ENCODE peak calls at places on chromosomes 3 and 15, in seven cellular contexts. One of them, this sample, is unnamed.

GRCh38 chr3:43378066-43378935 is 92.0 kb downstream of the SNRK start:
- DNase-seq in GOT3: no peak
- DNase-seq in activated T-cell treated with anti-CD3 and anti-CD28 coated beads, Interleukin-2, amount 50 U/mL, for 72 hours: peak
- DNase-seq in stimulated activated CD8-positive, alpha-beta memory T cell treated with anti-CD3 and anti-CD28 coated beads, Interleukin-12 subunit alpha, Interleukin-12 subunit beta, amount 100 ng/mL, for 1 hour: peak
- DNase-seq in endothelial cell: no peak
- DNase-seq in mesendoderm: peak
- DNase-seq in left lung: no peak
- DNase-seq in this sample: no peak

GRCh38 chr15:32651229-32651837 is 9.8 kb downstream of the SCG5 start:
- DNase-seq in GOT3: peak
- DNase-seq in activated T-cell treated with anti-CD3 and anti-CD28 coated beads, Interleukin-2, amount 50 U/mL, for 72 hours: peak
- DNase-seq in stimulated activated CD8-positive, alpha-beta memory T cell treated with anti-CD3 and anti-CD28 coated beads, Interleukin-12 subunit alpha, Interleukin-12 subunit beta, amount 100 ng/mL, for 1 hour: peak
- DNase-seq in endothelial cell: peak
- DNase-seq in mesendoderm: peak
- DNase-seq in left lung: peak
- DNase-seq in this sample: peak

GRCh38 chr15:88865498-88866099 is 29.7 kb downstream of the HAPLN3 start:
- DNase-seq in GOT3: no peak
- DNase-seq in activated T-cell treated with anti-CD3 and anti-CD28 coated beads, Interleukin-2, amount 50 U/mL, for 72 hours: no peak
- DNase-seq in stimulated activated CD8-positive, alpha-beta memory T cell treated with anti-CD3 and anti-CD28 coated beads, Interleukin-12 subunit alpha, Interleukin-12 subunit beta, amount 100 ng/mL, for 1 hour: no peak
- DNase-seq in endothelial cell: no peak
- DNase-seq in mesendoderm: no peak
- DNase-seq in left lung: no peak
- DNase-seq in this sample: no peak

GRCh38 chr3:10695595-10696285 is 120.3 kb upstream of the SLC6A11 start:
- DNase-seq in GOT3: no peak
- DNase-seq in activated T-cell treated with anti-CD3 and anti-CD28 coated beads, Interleukin-2, amount 50 U/mL, for 72 hours: no peak
- DNase-seq in stimulated activated CD8-positive, alpha-beta memory T cell treated with anti-CD3 and anti-CD28 coated beads, Interleukin-12 subunit alpha, Interleukin-12 subunit beta, amount 100 ng/mL, for 1 hour: no peak
- DNase-seq in endothelial cell: no peak
- DNase-seq in mesendoderm: no peak
- DNase-seq in left lung: no peak
- DNase-seq in this sample: no peak

GRCh38 chr3:100900671-100901070 is 92.5 kb downstream of the ABI3BP start:
- DNase-seq in GOT3: no peak
- DNase-seq in activated T-cell treated with anti-CD3 and anti-CD28 coated beads, Interleukin-2, amount 50 U/mL, for 72 hours: no peak
- DNase-seq in stimulated activated CD8-positive, alpha-beta memory T cell treated with anti-CD3 and anti-CD28 coated beads, Interleukin-12 subunit alpha, Interleukin-12 subunit beta, amount 100 ng/mL, for 1 hour: no peak
- DNase-seq in endothelial cell: no peak
- DNase-seq in mesendoderm: no peak
- DNase-seq in left lung: no peak
- DNase-seq in this sample: no peak

GRCh38 chr15:41928637-41929620 is 35.1 kb upstream of the SPTBN5 start:
- DNase-seq in GOT3: no peak
- DNase-seq in activated T-cell treated with anti-CD3 and anti-CD28 coated beads, Interleukin-2, amount 50 U/mL, for 72 hours: no peak
- DNase-seq in stimulated activated CD8-positive, alpha-beta memory T cell treated with anti-CD3 and anti-CD28 coated beads, Interleukin-12 subunit alpha, Interleukin-12 subunit beta, amount 100 ng/mL, for 1 hour: no peak
- DNase-seq in endothelial cell: no peak
- DNase-seq in mesendoderm: no peak
- DNase-seq in left lung: no peak
- DNase-seq in this sample: no peak

GRCh38 chr15:69156726-69157381 is 3.6 kb upstream of the GLCE start:
- DNase-seq in GOT3: no peak
- DNase-seq in activated T-cell treated with anti-CD3 and anti-CD28 coated beads, Interleukin-2, amount 50 U/mL, for 72 hours: no peak
- DNase-seq in stimulated activated CD8-positive, alpha-beta memory T cell treated with anti-CD3 and anti-CD28 coated beads, Interleukin-12 subunit alpha, Interleukin-12 subunit beta, amount 100 ng/mL, for 1 hour: no peak
- DNase-seq in endothelial cell: no peak
- DNase-seq in mesendoderm: no peak
- DNase-seq in left lung: no peak
- DNase-seq in this sample: no peak

GRCh38 chr15:42385206-42385979 is 26.1 kb downstream of the CAPN3 start:
- DNase-seq in GOT3: no peak
- DNase-seq in activated T-cell treated with anti-CD3 and anti-CD28 coated beads, Interleukin-2, amount 50 U/mL, for 72 hours: peak
- DNase-seq in stimulated activated CD8-positive, alpha-beta memory T cell treated with anti-CD3 and anti-CD28 coated beads, Interleukin-12 subunit alpha, Interleukin-12 subunit beta, amount 100 ng/mL, for 1 hour: no peak
- DNase-seq in endothelial cell: peak
- DNase-seq in mesendoderm: peak
- DNase-seq in left lung: no peak
- DNase-seq in this sample: peak

GRCh38 chr3:13654330-13655073 is 105.6 kb downstream of the FBLN2 start:
- DNase-seq in GOT3: no peak
- DNase-seq in activated T-cell treated with anti-CD3 and anti-CD28 coated beads, Interleukin-2, amount 50 U/mL, for 72 hours: peak
- DNase-seq in stimulated activated CD8-positive, alpha-beta memory T cell treated with anti-CD3 and anti-CD28 coated beads, Interleukin-12 subunit alpha, Interleukin-12 subunit beta, amount 100 ng/mL, for 1 hour: no peak
- DNase-seq in endothelial cell: peak
- DNase-seq in mesendoderm: peak
- DNase-seq in left lung: no peak
- DNase-seq in this sample: no peak

GRCh38 chr15:55394694-55395093 is 13.5 kb downstream of the CCPG1 start:
- DNase-seq in GOT3: no peak
- DNase-seq in activated T-cell treated with anti-CD3 and anti-CD28 coated beads, Interleukin-2, amount 50 U/mL, for 72 hours: no peak
- DNase-seq in stimulated activated CD8-positive, alpha-beta memory T cell treated with anti-CD3 and anti-CD28 coated beads, Interleukin-12 subunit alpha, Interleukin-12 subunit beta, amount 100 ng/mL, for 1 hour: no peak
- DNase-seq in endothelial cell: no peak
- DNase-seq in mesendoderm: no peak
- DNase-seq in left lung: no peak
- DNase-seq in this sample: no peak

GRCh38 chr3:98612587-98612986 is 19.2 kb upstream of the CPOX start:
- DNase-seq in GOT3: no peak
- DNase-seq in activated T-cell treated with anti-CD3 and anti-CD28 coated beads, Interleukin-2, amount 50 U/mL, for 72 hours: no peak
- DNase-seq in stimulated activated CD8-positive, alpha-beta memory T cell treated with anti-CD3 and anti-CD28 coated beads, Interleukin-12 subunit alpha, Interleukin-12 subunit beta, amount 100 ng/mL, for 1 hour: no peak
- DNase-seq in endothelial cell: no peak
- DNase-seq in mesendoderm: peak
- DNase-seq in left lung: no peak
- DNase-seq in this sample: no peak

GRCh38 chr15:67026171-67026967 is 39.0 kb upstream of the SMAD3 start:
- DNase-seq in GOT3: no peak
- DNase-seq in activated T-cell treated with anti-CD3 and anti-CD28 coated beads, Interleukin-2, amount 50 U/mL, for 72 hours: no peak
- DNase-seq in stimulated activated CD8-positive, alpha-beta memory T cell treated with anti-CD3 and anti-CD28 coated beads, Interleukin-12 subunit alpha, Interleukin-12 subunit beta, amount 100 ng/mL, for 1 hour: no peak
- DNase-seq in endothelial cell: no peak
- DNase-seq in mesendoderm: no peak
- DNase-seq in left lung: no peak
- DNase-seq in this sample: no peak

GRCh38 chr15:100914876-100915275 is 4.3 kb upstream of the LRRK1 start:
- DNase-seq in GOT3: no peak
- DNase-seq in activated T-cell treated with anti-CD3 and anti-CD28 coated beads, Interleukin-2, amount 50 U/mL, for 72 hours: no peak
- DNase-seq in stimulated activated CD8-positive, alpha-beta memory T cell treated with anti-CD3 and anti-CD28 coated beads, Interleukin-12 subunit alpha, Interleukin-12 subunit beta, amount 100 ng/mL, for 1 hour: no peak
- DNase-seq in endothelial cell: peak
- DNase-seq in mesendoderm: peak
- DNase-seq in left lung: peak
- DNase-seq in this sample: no peak

GRCh38 chr15:75143738-75144334 is 57.8 kb upstream of the C15orf39 start:
- DNase-seq in GOT3: no peak
- DNase-seq in activated T-cell treated with anti-CD3 and anti-CD28 coated beads, Interleukin-2, amount 50 U/mL, for 72 hours: no peak
- DNase-seq in stimulated activated CD8-positive, alpha-beta memory T cell treated with anti-CD3 and anti-CD28 coated beads, Interleukin-12 subunit alpha, Interleukin-12 subunit beta, amount 100 ng/mL, for 1 hour: no peak
- DNase-seq in endothelial cell: no peak
- DNase-seq in mesendoderm: peak
- DNase-seq in left lung: no peak
- DNase-seq in this sample: no peak

GRCh38 chr15:32905481-32905880 is 187.7 kb downstream of the GREM1 start:
- DNase-seq in GOT3: no peak
- DNase-seq in activated T-cell treated with anti-CD3 and anti-CD28 coated beads, Interleukin-2, amount 50 U/mL, for 72 hours: no peak
- DNase-seq in stimulated activated CD8-positive, alpha-beta memory T cell treated with anti-CD3 and anti-CD28 coated beads, Interleukin-12 subunit alpha, Interleukin-12 subunit beta, amount 100 ng/mL, for 1 hour: no peak
- DNase-seq in endothelial cell: no peak
- DNase-seq in mesendoderm: no peak
- DNase-seq in left lung: no peak
- DNase-seq in this sample: no peak

GRCh38 chr3:136465296-136465695 is 215.2 kb downstream of the PCCB start:
- DNase-seq in GOT3: no peak
- DNase-seq in activated T-cell treated with anti-CD3 and anti-CD28 coated beads, Interleukin-2, amount 50 U/mL, for 72 hours: no peak
- DNase-seq in stimulated activated CD8-positive, alpha-beta memory T cell treated with anti-CD3 and anti-CD28 coated beads, Interleukin-12 subunit alpha, Interleukin-12 subunit beta, amount 100 ng/mL, for 1 hour: no peak
- DNase-seq in endothelial cell: no peak
- DNase-seq in mesendoderm: no peak
- DNase-seq in left lung: no peak
- DNase-seq in this sample: no peak

GRCh38 chr15:90594297-90594696 is 64.6 kb downstream of the CRTC3 start:
- DNase-seq in GOT3: no peak
- DNase-seq in activated T-cell treated with anti-CD3 and anti-CD28 coated beads, Interleukin-2, amount 50 U/mL, for 72 hours: peak
- DNase-seq in stimulated activated CD8-positive, alpha-beta memory T cell treated with anti-CD3 and anti-CD28 coated beads, Interleukin-12 subunit alpha, Interleukin-12 subunit beta, amount 100 ng/mL, for 1 hour: peak
- DNase-seq in endothelial cell: no peak
- DNase-seq in mesendoderm: no peak
- DNase-seq in left lung: peak
- DNase-seq in this sample: peak

GRCh38 chr3:171064461-171064860 is 37.9 kb upstream of the SLC2A2 start:
- DNase-seq in GOT3: no peak
- DNase-seq in activated T-cell treated with anti-CD3 and anti-CD28 coated beads, Interleukin-2, amount 50 U/mL, for 72 hours: no peak
- DNase-seq in stimulated activated CD8-positive, alpha-beta memory T cell treated with anti-CD3 and anti-CD28 coated beads, Interleukin-12 subunit alpha, Interleukin-12 subunit beta, amount 100 ng/mL, for 1 hour: no peak
- DNase-seq in endothelial cell: no peak
- DNase-seq in mesendoderm: no peak
- DNase-seq in left lung: no peak
- DNase-seq in this sample: no peak

GRCh38 chr3:192246847-192247520 is 480.4 kb downstream of the FGF12 start:
- DNase-seq in GOT3: no peak
- DNase-seq in activated T-cell treated with anti-CD3 and anti-CD28 coated beads, Interleukin-2, amount 50 U/mL, for 72 hours: no peak
- DNase-seq in stimulated activated CD8-positive, alpha-beta memory T cell treated with anti-CD3 and anti-CD28 coated beads, Interleukin-12 subunit alpha, Interleukin-12 subunit beta, amount 100 ng/mL, for 1 hour: no peak
- DNase-seq in endothelial cell: no peak
- DNase-seq in mesendoderm: no peak
- DNase-seq in left lung: no peak
- DNase-seq in this sample: no peak

GRCh38 chr3:152365126-152365525 is 96.4 kb downstream of the MBNL1 start:
- DNase-seq in GOT3: no peak
- DNase-seq in activated T-cell treated with anti-CD3 and anti-CD28 coated beads, Interleukin-2, amount 50 U/mL, for 72 hours: no peak
- DNase-seq in stimulated activated CD8-positive, alpha-beta memory T cell treated with anti-CD3 and anti-CD28 coated beads, Interleukin-12 subunit alpha, Interleukin-12 subunit beta, amount 100 ng/mL, for 1 hour: no peak
- DNase-seq in endothelial cell: no peak
- DNase-seq in mesendoderm: no peak
- DNase-seq in left lung: no peak
- DNase-seq in this sample: no peak